ENCODE peak calls at places on chromosomes 6 and 20, in nine cellular contexts. L is A549; R is IMR-90; I is renal cortical epithelial cell; Y is H7; X is activated CD8-positive, alpha-beta memory T cell treated with anti-CD3 and anti-CD28 coated beads, Interleukin-2, amount 50 U/mL, for 4 hours; D is germinal center; Z is NCI-H1105 treated with DMSO at 0.1 percent for 48 hours; M is T-helper 1 cell. U is an unnamed sample.

GRCh38 chr6:139754898-139755754 is 380.7 kb upstream of the CITED2 start:
- DNase-seq in L (no peak), R (no peak), I (peak), Y (no peak), X (no peak), D (no peak), Z (no peak), M (no peak), U (no peak)

GRCh38 chr6:81204741-81205140 is 547.7 kb downstream of the TENT5A start:
- DNase-seq in L (no peak), R (no peak), I (no peak), Y (no peak), X (no peak), D (no peak), Z (peak), M (no peak), U (no peak)

GRCh38 chr6:133621751-133622150 is 267.2 kb upstream of the TCF21 start:
- DNase-seq in L (no peak), R (peak), I (no peak), Y (no peak), X (no peak), D (no peak), Z (no peak), M (no peak), U (no peak)

GRCh38 chr6:4714961-4715501 is 61.2 kb upstream of the CDYL start:
- DNase-seq in L (no peak), R (no peak), I (peak), Y (no peak), X (no peak), D (no peak), Z (no peak), M (no peak), U (no peak)

GRCh38 chr6:169520104-169520503 is 181.7 kb downstream of the WDR27 start:
- DNase-seq in L (no peak), R (peak), I (peak), Y (no peak), X (no peak), D (no peak), Z (no peak), M (no peak), U (no peak)

GRCh38 chr20:47493175-47493953 is 8.3 kb upstream of the NCOA3 start:
- DNase-seq in L (peak), R (peak), I (peak), Y (no peak), X (peak), D (no peak), Z (peak), M (peak), U (peak)

GRCh38 chr20:62832212-62832922 is 15.5 kb downstream of the COL9A3 start:
- DNase-seq in L (no peak), R (no peak), I (peak), Y (peak), X (no peak), D (peak), Z (no peak), M (peak), U (peak)

GRCh38 chr6:91490672-91491071 is 903.8 kb upstream of the MAP3K7 start:
- DNase-seq in L (no peak), R (no peak), I (peak), Y (no peak), X (no peak), D (no peak), Z (no peak), M (no peak), U (no peak)

GRCh38 chr20:50398471-50399002 is 111.6 kb upstream of the PTPN1 start:
- DNase-seq in L (no peak), R (no peak), I (no peak), Y (peak), X (no peak), D (no peak), Z (no peak), M (no peak), U (no peak)

GRCh38 chr6:24330137-24330732 is 27.6 kb downstream of the DCDC2 start:
- DNase-seq in L (no peak), R (no peak), I (peak), Y (no peak), X (no peak), D (no peak), Z (no peak), M (no peak), U (no peak)

GRCh38 chr20:51747182-51747911 is 20.8 kb downstream of the ATP9A start:
- DNase-seq in L (no peak), R (no peak), I (no peak), Y (no peak), X (no peak), D (no peak), Z (no peak), M (no peak), U (no peak)

GRCh38 chr6:159700970-159701369 is 7.9 kb upstream of the SOD2 start:
- DNase-seq in L (no peak), R (peak), I (no peak), Y (no peak), X (no peak), D (peak), Z (no peak), M (no peak), U (no peak)

GRCh38 chr6:14807971-14808370 is 437.9 kb upstream of the JARID2 start:
- DNase-seq in L (no peak), R (no peak), I (no peak), Y (no peak), X (no peak), D (no peak), Z (no peak), M (no peak), U (no peak)

GRCh38 chr6:126748141-126748540 is 370.3 kb upstream of the RSPO3 start:
- DNase-seq in L (no peak), R (no peak), I (no peak), Y (no peak), X (no peak), D (no peak), Z (no peak), M (no peak), U (no peak)

GRCh38 chr20:13581451-13581850 is 57.3 kb downstream of the TASP1 start:
- DNase-seq in L (no peak), R (no peak), I (no peak), Y (no peak), X (no peak), D (no peak), Z (no peak), M (no peak), U (no peak)

GRCh38 chr20:43331911-43332310 is 125.8 kb upstream of the SRSF6 start:
- DNase-seq in L (no peak), R (no peak), I (no peak), Y (no peak), X (no peak), D (no peak), Z (no peak), M (no peak), U (no peak)

GRCh38 chr6:4289770-4290320 is 154.5 kb upstream of the ECI2 start:
- DNase-seq in L (no peak), R (no peak), I (no peak), Y (no peak), X (no peak), D (no peak), Z (no peak), M (no peak), U (no peak)

GRCh38 chr20:61690150-61690549 is 375.5 kb downstream of the TAF4 start:
- DNase-seq in L (no peak), R (no peak), I (no peak), Y (no peak), X (no peak), D (no peak), Z (no peak), M (no peak), U (no peak)

U was measured in stimulated activated CD4-positive, alpha-beta T cell treated with anti-CD3 and anti-CD28 coated beads, Interleukin-4, amount 100 ng/mL, for 1 hour.